ENCODE peak calls at places on chromosomes 4 and X, in seven cellular contexts. I, Q, B, H, V, T and L are unnamed samples.

GRCh38 chrX:19372170-19373033 is 28.7 kb downstream of the PDHA1 start:
- DNase-seq in I (peak; percentile 61), Q (peak; percentile 34), B (peak; percentile 4), H (peak; percentile 56), V (peak; percentile 64), T (peak; percentile 55), L (peak; percentile 30)

GRCh38 chr4:169238445-169238844 is 32.3 kb downstream of the SH3RF1 start:
- DNase-seq in I (no peak), Q (no peak), B (no peak), H (no peak), V (no peak), T (no peak), L (no peak)

GRCh38 chr4:164866817-164867490 is 10.0 kb upstream of the APELA start:
- DNase-seq in I (no peak), Q (no peak), B (no peak), H (no peak), V (no peak), T (no peak), L (no peak)

GRCh38 chrX:23901065-23901464 is 6.7 kb downstream of the APOO start:
- DNase-seq in I (no peak), Q (no peak), B (peak; percentile 87), H (no peak), V (no peak), T (no peak), L (peak; percentile 80)

GRCh38 chr4:41209187-41209586 is 5.2 kb downstream of the APBB2 start:
- DNase-seq in I (no peak), Q (no peak), B (no peak), H (no peak), V (no peak), T (no peak), L (no peak)

GRCh38 chrX:23251043-23251442 is 83.6 kb upstream of the PTCHD1 start:
- DNase-seq in I (no peak), Q (no peak), B (no peak), H (no peak), V (no peak), T (no peak), L (no peak)

GRCh38 chr4:13597604-13598003 is 29.9 kb downstream of the BOD1L1 start:
- DNase-seq in I (no peak), Q (no peak), B (no peak), H (no peak), V (no peak), T (no peak), L (no peak)

GRCh38 chrX:133444952-133445831 is 29.9 kb upstream of the GPC4 start:
- DNase-seq in I (peak; percentile 82), Q (no peak), B (no peak), H (no peak), V (no peak), T (no peak), L (no peak)

GRCh38 chr4:36285784-36286480 is 4.5 kb downstream of the DTHD1 start:
- DNase-seq in I (no peak), Q (peak; percentile 17), B (no peak), H (no peak), V (peak; percentile 27), T (peak; percentile 77), L (peak; percentile 75)